ENCODE peak calls at places on chromosomes 6 and 20, in seven cellular contexts. One of them, this sample, is unnamed.

GRCh38 chr6:111980168-111980567 is 73.7 kb upstream of the CCN6 start:
- DNase-seq in activated T-cell treated with anti-CD3 and anti-CD28 coated beads for 24 hours: no peak
- DNase-seq in A673: no peak
- DNase-seq in ACHN: no peak
- DNase-seq in HS-27A: no peak
- DNase-seq in pulmonary artery endothelial cell: no peak
- DNase-seq in GM04504: no peak
- DNase-seq in this sample: no peak

GRCh38 chr6:130134594-130134993 is 88.2 kb downstream of the SAMD3 start:
- DNase-seq in pulmonary artery endothelial cell: no peak
- DNase-seq in ACHN: no peak
- DNase-seq in A673: no peak
- DNase-seq in activated T-cell treated with anti-CD3 and anti-CD28 coated beads for 24 hours: no peak
- DNase-seq in GM04504: no peak
- DNase-seq in HS-27A: no peak
- DNase-seq in this sample: no peak

GRCh38 chr20:1310087-1310486 is 18.9 kb downstream of the SDCBP2 start:
- DNase-seq in A673: no peak
- DNase-seq in GM04504: no peak
- DNase-seq in activated T-cell treated with anti-CD3 and anti-CD28 coated beads for 24 hours: no peak
- DNase-seq in pulmonary artery endothelial cell: no peak
- DNase-seq in ACHN: no peak
- DNase-seq in HS-27A: no peak
- DNase-seq in this sample: no peak

GRCh38 chr6:125637207-125637606 is 112.2 kb upstream of the HEY2 start:
- DNase-seq in GM04504: no peak
- DNase-seq in HS-27A: no peak
- DNase-seq in ACHN: no peak
- DNase-seq in A673: no peak
- DNase-seq in pulmonary artery endothelial cell: no peak
- DNase-seq in activated T-cell treated with anti-CD3 and anti-CD28 coated beads for 24 hours: no peak
- DNase-seq in this sample: no peak

GRCh38 chr20:62420846-62421715 is 6.3 kb downstream of the RBBP8NL start:
- DNase-seq in activated T-cell treated with anti-CD3 and anti-CD28 coated beads for 24 hours: no peak
- DNase-seq in ACHN: no peak
- DNase-seq in HS-27A: no peak
- DNase-seq in GM04504: no peak
- DNase-seq in pulmonary artery endothelial cell: no peak
- DNase-seq in A673: no peak
- DNase-seq in this sample: no peak

GRCh38 chr6:1916334-1916985 is 306.7 kb downstream of the FOXC1 start:
- DNase-seq in activated T-cell treated with anti-CD3 and anti-CD28 coated beads for 24 hours: no peak
- DNase-seq in HS-27A: peak; percentile 19
- DNase-seq in ACHN: no peak
- DNase-seq in GM04504: peak; percentile 50
- DNase-seq in pulmonary artery endothelial cell: no peak
- DNase-seq in A673: no peak
- DNase-seq in this sample: no peak

GRCh38 chr6:24888967-24889366 is 46.8 kb downstream of the RIPOR2 start:
- DNase-seq in activated T-cell treated with anti-CD3 and anti-CD28 coated beads for 24 hours: no peak
- DNase-seq in pulmonary artery endothelial cell: no peak
- DNase-seq in GM04504: no peak
- DNase-seq in A673: no peak
- DNase-seq in HS-27A: no peak
- DNase-seq in ACHN: no peak
- DNase-seq in this sample: no peak

GRCh38 chr6:136526196-136526930 is 23.9 kb downstream of the MAP7 start:
- DNase-seq in activated T-cell treated with anti-CD3 and anti-CD28 coated beads for 24 hours: no peak
- DNase-seq in HS-27A: no peak
- DNase-seq in pulmonary artery endothelial cell: no peak
- DNase-seq in GM04504: peak; percentile 50
- DNase-seq in ACHN: peak; percentile 73
- DNase-seq in A673: peak; percentile 35
- DNase-seq in this sample: peak; percentile 65

GRCh38 chr6:70124882-70125535 is 177.9 kb downstream of the COL9A1 start:
- DNase-seq in ACHN: peak; percentile 62
- DNase-seq in A673: no peak
- DNase-seq in activated T-cell treated with anti-CD3 and anti-CD28 coated beads for 24 hours: no peak
- DNase-seq in HS-27A: no peak
- DNase-seq in GM04504: peak; percentile 10
- DNase-seq in pulmonary artery endothelial cell: no peak
- DNase-seq in this sample: no peak

GRCh38 chr6:42279144-42279781 is 61.6 kb upstream of the MRPS10 start:
- DNase-seq in pulmonary artery endothelial cell: no peak
- DNase-seq in ACHN: peak; percentile 6
- DNase-seq in HS-27A: no peak
- DNase-seq in A673: no peak
- DNase-seq in GM04504: peak; percentile 42
- DNase-seq in activated T-cell treated with anti-CD3 and anti-CD28 coated beads for 24 hours: no peak
- DNase-seq in this sample: no peak

GRCh38 chr6:10396775-10397174 is 18.1 kb downstream of the TFAP2A start:
- DNase-seq in ACHN: no peak
- DNase-seq in pulmonary artery endothelial cell: no peak
- DNase-seq in GM04504: no peak
- DNase-seq in activated T-cell treated with anti-CD3 and anti-CD28 coated beads for 24 hours: no peak
- DNase-seq in A673: no peak
- DNase-seq in HS-27A: no peak
- DNase-seq in this sample: no peak

GRCh38 chr6:37205189-37205996 is 35.4 kb downstream of the PIM1 start:
- DNase-seq in HS-27A: no peak
- DNase-seq in activated T-cell treated with anti-CD3 and anti-CD28 coated beads for 24 hours: no peak
- DNase-seq in pulmonary artery endothelial cell: no peak
- DNase-seq in A673: no peak
- DNase-seq in GM04504: no peak
- DNase-seq in ACHN: no peak
- DNase-seq in this sample: no peak

GRCh38 chr20:57323034-57323433 is 6.6 kb upstream of the SPO11 start:
- DNase-seq in pulmonary artery endothelial cell: no peak
- DNase-seq in A673: peak; percentile 84
- DNase-seq in HS-27A: no peak
- DNase-seq in GM04504: peak; percentile 28
- DNase-seq in ACHN: no peak
- DNase-seq in activated T-cell treated with anti-CD3 and anti-CD28 coated beads for 24 hours: no peak
- DNase-seq in this sample: no peak

GRCh38 chr6:18053555-18054445 is 66.4 kb upstream of the KIF13A start:
- DNase-seq in GM04504: no peak
- DNase-seq in A673: no peak
- DNase-seq in ACHN: no peak
- DNase-seq in pulmonary artery endothelial cell: no peak
- DNase-seq in activated T-cell treated with anti-CD3 and anti-CD28 coated beads for 24 hours: no peak
- DNase-seq in HS-27A: no peak
- DNase-seq in this sample: no peak

GRCh38 chr20:45523833-45524232 is 8.4 kb upstream of the SPINT3 start:
- DNase-seq in A673: no peak
- DNase-seq in ACHN: no peak
- DNase-seq in GM04504: no peak
- DNase-seq in activated T-cell treated with anti-CD3 and anti-CD28 coated beads for 24 hours: no peak
- DNase-seq in HS-27A: no peak
- DNase-seq in pulmonary artery endothelial cell: no peak
- DNase-seq in this sample: no peak

GRCh38 chr20:63896136-63896890 is 1.4 kb downstream of the DNAJC5 start:
- DNase-seq in GM04504: no peak
- DNase-seq in pulmonary artery endothelial cell: no peak
- DNase-seq in A673: no peak
- DNase-seq in ACHN: peak; percentile 40
- DNase-seq in HS-27A: no peak
- DNase-seq in activated T-cell treated with anti-CD3 and anti-CD28 coated beads for 24 hours: no peak
- DNase-seq in this sample: peak; percentile 82

GRCh38 chr20:21214431-21214830 is 88.5 kb downstream of the KIZ start:
- DNase-seq in ACHN: no peak
- DNase-seq in A673: no peak
- DNase-seq in HS-27A: no peak
- DNase-seq in activated T-cell treated with anti-CD3 and anti-CD28 coated beads for 24 hours: no peak
- DNase-seq in pulmonary artery endothelial cell: no peak
- DNase-seq in GM04504: no peak
- DNase-seq in this sample: no peak

GRCh38 chr6:73236147-73236750 is 11.0 kb upstream of the KHDC1L start:
- DNase-seq in ACHN: peak; percentile 10
- DNase-seq in pulmonary artery endothelial cell: no peak
- DNase-seq in activated T-cell treated with anti-CD3 and anti-CD28 coated beads for 24 hours: no peak
- DNase-seq in HS-27A: peak; percentile 17
- DNase-seq in A673: peak; percentile 10
- DNase-seq in GM04504: peak; percentile 89
- DNase-seq in this sample: no peak

GRCh38 chr20:17493173-17493572 is 38.0 kb downstream of the BFSP1 start:
- DNase-seq in activated T-cell treated with anti-CD3 and anti-CD28 coated beads for 24 hours: no peak
- DNase-seq in ACHN: no peak
- DNase-seq in A673: no peak
- DNase-seq in GM04504: no peak
- DNase-seq in pulmonary artery endothelial cell: no peak
- DNase-seq in HS-27A: no peak
- DNase-seq in this sample: no peak

GRCh38 chr6:138862491-138862890 is 66.6 kb downstream of the ECT2L start:
- DNase-seq in pulmonary artery endothelial cell: no peak
- DNase-seq in ACHN: no peak
- DNase-seq in activated T-cell treated with anti-CD3 and anti-CD28 coated beads for 24 hours: no peak
- DNase-seq in A673: no peak
- DNase-seq in GM04504: no peak
- DNase-seq in HS-27A: no peak
- DNase-seq in this sample: no peak

GRCh38 chr20:45138451-45139300 is 14.4 kb upstream of the WFDC12 start:
- DNase-seq in A673: peak; percentile 60
- DNase-seq in GM04504: no peak
- DNase-seq in activated T-cell treated with anti-CD3 and anti-CD28 coated beads for 24 hours: peak; percentile 41
- DNase-seq in HS-27A: no peak
- DNase-seq in ACHN: peak; percentile 43
- DNase-seq in pulmonary artery endothelial cell: no peak
- DNase-seq in this sample: peak; percentile 47

GRCh38 chr20:39990692-39991091 is 698.3 kb downstream of the MAFB start:
- DNase-seq in GM04504: no peak
- DNase-seq in ACHN: no peak
- DNase-seq in pulmonary artery endothelial cell: no peak
- DNase-seq in A673: no peak
- DNase-seq in HS-27A: no peak
- DNase-seq in activated T-cell treated with anti-CD3 and anti-CD28 coated beads for 24 hours: no peak
- DNase-seq in this sample: no peak

GRCh38 chr20:8523684-8524083 is 391.6 kb downstream of the PLCB1 start:
- DNase-seq in GM04504: no peak
- DNase-seq in activated T-cell treated with anti-CD3 and anti-CD28 coated beads for 24 hours: no peak
- DNase-seq in A673: peak; percentile 21
- DNase-seq in ACHN: no peak
- DNase-seq in pulmonary artery endothelial cell: no peak
- DNase-seq in HS-27A: no peak
- DNase-seq in this sample: peak; percentile 47

GRCh38 chr20:14723614-14724013 is 386.2 kb upstream of the FLRT3 start:
- DNase-seq in HS-27A: no peak
- DNase-seq in GM04504: no peak
- DNase-seq in A673: no peak
- DNase-seq in activated T-cell treated with anti-CD3 and anti-CD28 coated beads for 24 hours: no peak
- DNase-seq in ACHN: no peak
- DNase-seq in pulmonary artery endothelial cell: no peak
- DNase-seq in this sample: no peak

GRCh38 chr6:17869753-17870050 is 117.7 kb downstream of the KIF13A start:
- DNase-seq in activated T-cell treated with anti-CD3 and anti-CD28 coated beads for 24 hours: no peak
- DNase-seq in pulmonary artery endothelial cell: no peak
- DNase-seq in HS-27A: no peak
- DNase-seq in ACHN: no peak
- DNase-seq in GM04504: no peak
- DNase-seq in A673: no peak
- DNase-seq in this sample: no peak

GRCh38 chr20:60453847-60454246 is 495.6 kb downstream of the CDH26 start:
- DNase-seq in pulmonary artery endothelial cell: no peak
- DNase-seq in activated T-cell treated with anti-CD3 and anti-CD28 coated beads for 24 hours: no peak
- DNase-seq in A673: no peak
- DNase-seq in ACHN: no peak
- DNase-seq in GM04504: no peak
- DNase-seq in HS-27A: no peak
- DNase-seq in this sample: no peak

GRCh38 chr6:369559-370431 is 21.8 kb upstream of the IRF4 start:
- DNase-seq in A673: no peak
- DNase-seq in ACHN: no peak
- DNase-seq in GM04504: no peak
- DNase-seq in activated T-cell treated with anti-CD3 and anti-CD28 coated beads for 24 hours: no peak
- DNase-seq in HS-27A: no peak
- DNase-seq in pulmonary artery endothelial cell: no peak
- DNase-seq in this sample: no peak

GRCh38 chr6:75504902-75505233 is 11.3 kb upstream of the FILIP1 start:
- DNase-seq in pulmonary artery endothelial cell: no peak
- DNase-seq in HS-27A: no peak
- DNase-seq in activated T-cell treated with anti-CD3 and anti-CD28 coated beads for 24 hours: no peak
- DNase-seq in A673: peak; percentile 38
- DNase-seq in ACHN: peak; percentile 9
- DNase-seq in GM04504: no peak
- DNase-seq in this sample: no peak

GRCh38 chr6:81938991-81939773 is 186.7 kb upstream of the TENT5A start:
- DNase-seq in pulmonary artery endothelial cell: no peak
- DNase-seq in A673: no peak
- DNase-seq in GM04504: no peak
- DNase-seq in activated T-cell treated with anti-CD3 and anti-CD28 coated beads for 24 hours: no peak
- DNase-seq in ACHN: no peak
- DNase-seq in HS-27A: peak; percentile 56
- DNase-seq in this sample: no peak

GRCh38 chr20:4084721-4085120 is 69.4 kb upstream of the RNF24 start:
- DNase-seq in ACHN: no peak
- DNase-seq in HS-27A: no peak
- DNase-seq in activated T-cell treated with anti-CD3 and anti-CD28 coated beads for 24 hours: no peak
- DNase-seq in pulmonary artery endothelial cell: no peak
- DNase-seq in GM04504: no peak
- DNase-seq in A673: no peak
- DNase-seq in this sample: no peak

GRCh38 chr20:8260837-8261241 is 128.8 kb downstream of the PLCB1 start:
- DNase-seq in GM04504: no peak
- DNase-seq in HS-27A: no peak
- DNase-seq in A673: no peak
- DNase-seq in activated T-cell treated with anti-CD3 and anti-CD28 coated beads for 24 hours: no peak
- DNase-seq in pulmonary artery endothelial cell: no peak
- DNase-seq in ACHN: no peak
- DNase-seq in this sample: no peak

GRCh38 chr6:39092124-39092523 is 22.9 kb downstream of the SAYSD1 start:
- DNase-seq in A673: peak; percentile 10
- DNase-seq in HS-27A: no peak
- DNase-seq in GM04504: no peak
- DNase-seq in activated T-cell treated with anti-CD3 and anti-CD28 coated beads for 24 hours: no peak
- DNase-seq in ACHN: peak; percentile 14
- DNase-seq in pulmonary artery endothelial cell: no peak
- DNase-seq in this sample: no peak

GRCh38 chr6:7235712-7236311 is 77.2 kb downstream of the SSR1 start:
- DNase-seq in activated T-cell treated with anti-CD3 and anti-CD28 coated beads for 24 hours: no peak
- DNase-seq in A673: no peak
- DNase-seq in HS-27A: no peak
- DNase-seq in pulmonary artery endothelial cell: no peak
- DNase-seq in ACHN: no peak
- DNase-seq in GM04504: no peak
- DNase-seq in this sample: no peak

GRCh38 chr6:27839303-27840081 is 72.7 kb downstream of the OR2B2 start:
- DNase-seq in A673: peak; percentile 62
- DNase-seq in GM04504: no peak
- DNase-seq in activated T-cell treated with anti-CD3 and anti-CD28 coated beads for 24 hours: no peak
- DNase-seq in HS-27A: peak; percentile 92
- DNase-seq in ACHN: peak; percentile 84
- DNase-seq in pulmonary artery endothelial cell: no peak
- DNase-seq in this sample: no peak

GRCh38 chr6:89154131-89154530 is 8.3 kb downstream of the PM20D2 start:
- DNase-seq in pulmonary artery endothelial cell: no peak
- DNase-seq in A673: no peak
- DNase-seq in HS-27A: no peak
- DNase-seq in activated T-cell treated with anti-CD3 and anti-CD28 coated beads for 24 hours: no peak
- DNase-seq in ACHN: no peak
- DNase-seq in GM04504: no peak
- DNase-seq in this sample: no peak

GRCh38 chr6:157240960-157241311 is 82.4 kb downstream of the TMEM242 start:
- DNase-seq in pulmonary artery endothelial cell: no peak
- DNase-seq in ACHN: no peak
- DNase-seq in activated T-cell treated with anti-CD3 and anti-CD28 coated beads for 24 hours: no peak
- DNase-seq in A673: no peak
- DNase-seq in HS-27A: no peak
- DNase-seq in GM04504: no peak
- DNase-seq in this sample: no peak

GRCh38 chr20:47276856-47277541 is 79.5 kb downstream of the ZMYND8 start:
- DNase-seq in GM04504: no peak
- DNase-seq in A673: no peak
- DNase-seq in ACHN: no peak
- DNase-seq in activated T-cell treated with anti-CD3 and anti-CD28 coated beads for 24 hours: no peak
- DNase-seq in pulmonary artery endothelial cell: no peak
- DNase-seq in HS-27A: no peak
- DNase-seq in this sample: no peak

GRCh38 chr6:53361549-53362031 is 12.8 kb upstream of the ELOVL5 start:
- DNase-seq in pulmonary artery endothelial cell: no peak
- DNase-seq in HS-27A: no peak
- DNase-seq in activated T-cell treated with anti-CD3 and anti-CD28 coated beads for 24 hours: no peak
- DNase-seq in ACHN: no peak
- DNase-seq in GM04504: no peak
- DNase-seq in A673: no peak
- DNase-seq in this sample: no peak